ENCODE peak calls at places on chromosome 6, in four cellular contexts. U is HepG2, V is SK-N-SH, D is K562. P is an unnamed sample.

GRCh38 chr6:95805699-95806098 is 210.1 kb upstream of the FUT9 start:
- DNase-seq in U (peak), V (no peak), D (no peak), P (no peak)

GRCh38 chr6:100457251-100457990 is 7.3 kb downstream of the SIM1 start:
- DNase-seq in U (no peak), V (no peak), D (no peak), P (no peak)

GRCh38 chr6:95777338-95777737 is 200.0 kb downstream of the MANEA start:
- DNase-seq in U (no peak), V (no peak), D (no peak), P (no peak)

GRCh38 chr6:35015996-35016395 is 125.1 kb downstream of the TCP11 start:
- DNase-seq in U (no peak), V (no peak), D (no peak), P (no peak)

GRCh38 chr6:152922706-152923105 is 60.1 kb downstream of the FBXO5 start:
- DNase-seq in U (no peak), V (no peak), D (no peak), P (no peak)

GRCh38 chr6:24856246-24856599 is 57.5 kb upstream of the ARMH2 start:
- DNase-seq in U (no peak), V (no peak), D (no peak), P (no peak)

GRCh38 chr6:7640607-7641577 is 50.9 kb downstream of the SNRNP48 start:
- DNase-seq in U (peak), V (no peak), D (no peak), P (no peak)

GRCh38 chr6:158837684-158838625 is 18.8 kb upstream of the EZR start:
- DNase-seq in U (no peak), V (peak), D (no peak), P (no peak)

GRCh38 chr6:147779624-147780023 is 271.1 kb downstream of the SAMD5 start:
- DNase-seq in U (no peak), V (no peak), D (no peak), P (no peak)

GRCh38 chr6:36911946-36912555 is 26.3 kb downstream of the C6orf89 start:
- DNase-seq in U (no peak), V (no peak), D (no peak), P (peak)

GRCh38 chr6:107383705-107384104 is 75.7 kb downstream of the PDSS2 start:
- DNase-seq in U (no peak), V (no peak), D (no peak), P (no peak)

GRCh38 chr6:56046576-56046975 is 171.2 kb upstream of the BMP5 start:
- DNase-seq in U (no peak), V (no peak), D (no peak), P (no peak)

GRCh38 chr6:35049885-35050284 is 91.3 kb downstream of the TCP11 start:
- DNase-seq in U (no peak), V (peak), D (peak), P (no peak)

GRCh38 chr6:134328792-134329191 is 10.9 kb upstream of the SGK1 start:
- DNase-seq in U (no peak), V (no peak), D (no peak), P (no peak)

GRCh38 chr6:155418017-155418749 is 37.5 kb downstream of the NOX3 start:
- DNase-seq in U (no peak), V (no peak), D (no peak), P (peak)

GRCh38 chr6:163252132-163252729 is 162.3 kb upstream of the QKI start:
- DNase-seq in U (no peak), V (no peak), D (no peak), P (no peak)

GRCh38 chr6:10838794-10839333 is 525 bp upstream of the MAK start:
- DNase-seq in U (no peak), V (no peak), D (no peak), P (peak)
- TF ChIP-seq FOXM1 in U (no peak), V (no peak), D (no peak), P (peak)

GRCh38 chr6:31739639-31740396 is at the start of gene MSH5:
- DNase-seq in U (peak), V (peak), D (peak), P (peak)
- H3K4me3 ChIP-seq in U (peak), V (peak), D (peak), P (peak)

GRCh38 chr6:85389180-85389797 is 60.6 kb upstream of the NT5E start:
- DNase-seq in U (no peak), V (no peak), D (no peak), P (no peak)

GRCh38 chr6:85388531-85388930 is 61.4 kb upstream of the NT5E start:
- DNase-seq in U (no peak), V (no peak), D (no peak), P (no peak)

GRCh38 chr6:85390105-85390728 is 59.7 kb upstream of the NT5E start:
- DNase-seq in U (peak), V (no peak), D (no peak), P (no peak)

GRCh38 chr6:85392379-85392778 is 57.5 kb upstream of the NT5E start:
- DNase-seq in U (no peak), V (no peak), D (no peak), P (no peak)

GRCh38 chr6:85390775-85391174 is 59.1 kb upstream of the NT5E start:
- DNase-seq in U (no peak), V (no peak), D (no peak), P (no peak)
- TF ChIP-seq FOXM1 in U (no peak), V (no peak), D (no peak), P (no peak)

DNA sequence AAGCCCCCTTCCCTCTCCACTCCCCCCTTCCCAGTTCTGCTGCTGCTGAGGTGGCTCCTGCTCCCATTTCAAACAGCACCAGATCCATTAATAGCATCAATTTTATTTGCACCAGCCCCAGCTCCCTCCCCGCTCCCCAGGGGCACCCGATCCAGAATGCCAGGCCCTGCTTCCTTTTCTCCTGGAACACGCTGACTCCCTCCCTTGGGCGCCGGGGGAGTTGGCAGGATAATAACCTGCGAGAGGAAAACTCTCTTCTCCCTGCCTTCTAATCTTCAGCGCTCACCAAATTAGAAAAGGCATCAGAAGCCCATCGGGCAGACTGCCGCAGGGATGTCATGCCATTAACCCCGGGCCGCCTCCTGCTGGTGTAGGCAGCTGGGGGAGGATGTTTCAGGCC is 77.8 kb downstream of the NCR2 start:
- DNase-seq in U (no peak), V (no peak), D (no peak), P (no peak)
- H3K4me3 ChIP-seq in U (no peak), V (no peak), D (no peak), P (no peak)

DNA sequence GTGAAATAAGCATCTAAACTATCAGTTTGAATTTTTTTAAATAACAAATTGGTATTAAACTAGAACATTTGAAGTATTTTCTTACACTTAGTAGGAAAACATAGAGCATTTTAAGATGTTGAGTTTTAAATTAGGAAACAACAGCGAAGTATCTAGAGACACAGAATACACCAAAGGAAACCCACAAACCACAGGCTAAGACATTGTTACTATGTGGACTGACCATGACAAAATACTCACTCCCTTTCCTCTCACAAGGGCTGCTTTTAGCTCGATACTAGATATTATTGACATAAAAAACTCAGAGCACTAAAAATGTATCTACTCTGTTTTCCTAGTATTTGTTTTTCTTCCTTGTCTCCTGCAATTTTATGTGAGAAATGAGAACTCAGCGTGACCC is 266.0 kb upstream of the CITED2 start:
- DNase-seq in U (no peak), V (no peak), D (no peak), P (peak)
- TF ChIP-seq FOXM1 in U (no peak), V (no peak), D (no peak), P (no peak)